ENCODE peak calls at places on chromosome 5, in five cellular contexts. C, T, U, H and E are unnamed samples.

GRCh38 chr5:54844905-54845566 is 140.4 kb downstream of the ESM1 start:
- DNase-seq in H (no peak), C (no peak), T (no peak), U (peak; percentile 47), E (no peak)

GRCh38 chr5:99020698-99021048 is 91.9 kb upstream of the CHD1 start:
- DNase-seq in H (no peak), U (no peak), C (no peak), T (no peak), E (no peak)

GRCh38 chr5:65108786-65109743 is 340.3 kb downstream of the CWC27 start:
- DNase-seq in T (no peak), H (no peak), U (no peak), C (no peak), E (no peak)

GRCh38 chr5:149796025-149796424 is 65.9 kb downstream of the PPARGC1B start:
- DNase-seq in H (no peak), U (no peak), T (no peak), C (no peak), E (no peak)

GRCh38 chr5:141369994-141370848 is at the start of gene PCDHGB3:
- DNase-seq in T (no peak), C (no peak), U (peak; percentile 33), H (peak; percentile 40), E (peak; percentile 17)

GRCh38 chr5:90528704-90529233 is 615 bp downstream of the LYSMD3 start:
- DNase-seq in T (no peak), C (no peak), U (peak; percentile 31), H (no peak), E (no peak)

GRCh38 chr5:103505581-103506305 is 56.8 kb downstream of the NUDT12 start:
- DNase-seq in U (peak; percentile 89), H (no peak), T (no peak), C (no peak), E (no peak)

GRCh38 chr5:147382776-147383175 is 127.1 kb downstream of the DPYSL3 start:
- DNase-seq in H (no peak), C (no peak), U (no peak), T (no peak), E (no peak)

GRCh38 chr5:38404667-38405276 is 146.4 kb downstream of the EGFLAM start:
- DNase-seq in U (peak; percentile 60), H (peak; percentile 8), T (peak; percentile 54), C (no peak), E (no peak)

GRCh38 chr5:38329132-38329715 is 70.9 kb downstream of the EGFLAM start:
- DNase-seq in H (no peak), U (peak; percentile 88), T (no peak), C (no peak), E (no peak)

GRCh38 chr5:5234912-5235311 is 94.8 kb downstream of the ADAMTS16 start:
- DNase-seq in U (no peak), C (no peak), T (no peak), H (no peak), E (no peak)

GRCh38 chr5:132753135-132753987 is 6.1 kb downstream of the CCNI2 start:
- DNase-seq in T (peak; percentile 2), H (peak; percentile 12), C (no peak), U (peak; percentile 37), E (no peak)

GRCh38 chr5:72402381-72402890 is 82.3 kb downstream of the PTCD2 start:
- DNase-seq in T (no peak), U (peak; percentile 20), H (no peak), C (no peak), E (no peak)